ENCODE peak calls at places on chromosomes 16 and 17, in seven cellular contexts. One of them, this sample, is unnamed.

GRCh38 chr17:16352838-16353701 is at the start of gene CENPV:
- DNase-seq in HS-27A: no peak
- DNase-seq in lung: peak
- DNase-seq in germinal center: peak
- DNase-seq in ACHN: peak
- DNase-seq in uterus: peak
- DNase-seq in kidney glomerular epithelial cell: no peak
- DNase-seq in this sample: peak

GRCh38 chr16:14146445-14146844 is 75.3 kb downstream of the MRTFB start:
- DNase-seq in HS-27A: no peak
- DNase-seq in lung: no peak
- DNase-seq in germinal center: no peak
- DNase-seq in ACHN: no peak
- DNase-seq in uterus: no peak
- DNase-seq in kidney glomerular epithelial cell: no peak
- DNase-seq in this sample: no peak

GRCh38 chr16:11308493-11309283 is 27.6 kb upstream of the PRM1 start:
- DNase-seq in HS-27A: no peak
- DNase-seq in lung: no peak
- DNase-seq in germinal center: peak
- DNase-seq in ACHN: no peak
- DNase-seq in uterus: no peak
- DNase-seq in kidney glomerular epithelial cell: no peak
- DNase-seq in this sample: no peak

GRCh38 chr16:66254751-66255150 is 111.7 kb upstream of the CDH5 start:
- DNase-seq in HS-27A: no peak
- DNase-seq in lung: no peak
- DNase-seq in germinal center: no peak
- DNase-seq in ACHN: no peak
- DNase-seq in uterus: no peak
- DNase-seq in kidney glomerular epithelial cell: no peak
- DNase-seq in this sample: no peak

GRCh38 chr16:30654856-30655255 is 3.4 kb upstream of the FBRS start:
- DNase-seq in HS-27A: no peak
- DNase-seq in lung: no peak
- DNase-seq in germinal center: no peak
- DNase-seq in ACHN: no peak
- DNase-seq in uterus: no peak
- DNase-seq in kidney glomerular epithelial cell: no peak
- DNase-seq in this sample: no peak

GRCh38 chr16:89253548-89254287 is 36.2 kb downstream of the ZNF778 start:
- DNase-seq in HS-27A: no peak
- DNase-seq in lung: no peak
- DNase-seq in germinal center: no peak
- DNase-seq in ACHN: no peak
- DNase-seq in uterus: no peak
- DNase-seq in kidney glomerular epithelial cell: no peak
- DNase-seq in this sample: no peak

GRCh38 chr16:15037745-15038144 is 18.1 kb downstream of the NTAN1 start:
- DNase-seq in HS-27A: no peak
- DNase-seq in lung: no peak
- DNase-seq in germinal center: no peak
- DNase-seq in ACHN: no peak
- DNase-seq in uterus: no peak
- DNase-seq in kidney glomerular epithelial cell: no peak
- DNase-seq in this sample: no peak

GRCh38 chr16:6096931-6097665 is 999.5 kb upstream of the EEF2KMT start:
- DNase-seq in HS-27A: no peak
- DNase-seq in lung: no peak
- DNase-seq in germinal center: no peak
- DNase-seq in ACHN: no peak
- DNase-seq in uterus: no peak
- DNase-seq in kidney glomerular epithelial cell: no peak
- DNase-seq in this sample: no peak

GRCh38 chr17:72608436-72608835 is 484.1 kb downstream of the SLC39A11 start:
- DNase-seq in HS-27A: no peak
- DNase-seq in lung: no peak
- DNase-seq in germinal center: no peak
- DNase-seq in ACHN: no peak
- DNase-seq in uterus: no peak
- DNase-seq in kidney glomerular epithelial cell: no peak
- DNase-seq in this sample: no peak